ENCODE peak calls at places on chromosomes 6 and 20, in nine cellular contexts. Q, R, D, C, F, T, P, S and E are unnamed samples.

GRCh38 chr6:106729848-106730247 is 100.5 kb downstream of the QRSL1 start:
- DNase-seq in F (no peak), T (no peak), D (no peak), P (no peak), Q (no peak), R (no peak), C (no peak), S (no peak), E (no peak)

GRCh38 chr6:21593412-21593926 is at the start of gene SOX4:
- DNase-seq in T (peak), R (peak), P (peak), F (peak), S (peak), Q (peak), C (peak), D (peak), E (peak)

GRCh38 chr20:19975436-19975799 is 41.7 kb upstream of the NAA20 start:
- DNase-seq in R (no peak), C (no peak), Q (peak), P (peak), D (peak), S (no peak), T (no peak), F (no peak), E (no peak)

GRCh38 chr6:127775371-127775770 is 125.5 kb downstream of the THEMIS start:
- DNase-seq in P (no peak), S (no peak), C (no peak), T (no peak), F (no peak), D (no peak), R (no peak), Q (peak), E (no peak)

GRCh38 chr20:17912916-17913315 is 55.7 kb downstream of the SNX5 start:
- DNase-seq in S (no peak), F (no peak), T (no peak), D (no peak), R (no peak), Q (peak), P (no peak), C (no peak), E (no peak)

GRCh38 chr6:36827261-36828079 is 11.8 kb downstream of the CPNE5 start:
- DNase-seq in F (no peak), D (peak), T (no peak), S (peak), Q (peak), R (peak), P (no peak), C (peak), E (no peak)

GRCh38 chr20:17761612-17762011 is 61.8 kb downstream of the BANF2 start:
- DNase-seq in T (peak), C (no peak), P (no peak), S (no peak), D (no peak), Q (no peak), F (no peak), R (peak), E (no peak)

GRCh38 chr6:139161169-139161568 is 26.3 kb downstream of the HECA start:
- DNase-seq in P (no peak), D (peak), S (no peak), F (no peak), T (no peak), C (no peak), Q (peak), R (no peak), E (no peak)

GRCh38 chr20:32201977-32202363 is 5.6 kb downstream of the PLAGL2 start:
- DNase-seq in R (no peak), D (no peak), Q (no peak), P (no peak), C (no peak), F (no peak), S (no peak), T (no peak), E (no peak)

GRCh38 chr6:18976091-18976490 is 588.9 kb downstream of the RNF144B start:
- DNase-seq in R (no peak), Q (no peak), C (no peak), T (no peak), P (no peak), S (no peak), F (no peak), D (no peak), E (no peak)

GRCh38 chr6:89350281-89351037 is 2.1 kb downstream of the UBE2J1 start:
- DNase-seq in F (no peak), P (no peak), T (no peak), Q (peak), S (no peak), D (peak), C (no peak), R (no peak), E (no peak)

GRCh38 chr20:33373735-33374605 is 27.3 kb downstream of the CDK5RAP1 start:
- DNase-seq in P (no peak), T (no peak), F (no peak), R (peak), Q (peak), C (peak), S (no peak), D (peak), E (no peak)

GRCh38 chr20:32285621-32286334 is 8.3 kb downstream of the KIF3B start:
- DNase-seq in P (no peak), T (no peak), S (no peak), C (peak), D (peak), Q (peak), F (no peak), R (peak), E (no peak)

GRCh38 chr6:48765352-48765961 is 654.5 kb upstream of the PTCHD4 start:
- DNase-seq in Q (peak), S (no peak), F (no peak), D (peak), T (peak), R (peak), P (no peak), C (peak), E (peak)

GRCh38 chr20:20462185-20462584 is 94.3 kb downstream of the INSM1 start:
- DNase-seq in S (no peak), R (no peak), Q (no peak), F (no peak), C (no peak), T (no peak), P (no peak), D (no peak), E (no peak)

GRCh38 chr6:157800420-157801237 is 22.4 kb upstream of the SNX9 start:
- DNase-seq in P (no peak), T (no peak), Q (peak), D (peak), C (no peak), S (peak), R (peak), F (no peak), E (no peak)

GRCh38 chr6:121216928-121217327 is 117.4 kb downstream of the TBC1D32 start:
- DNase-seq in Q (peak), P (no peak), C (peak), S (peak), F (no peak), R (peak), T (no peak), D (peak), E (no peak)

GRCh38 chr6:16476861-16477260 is 238.5 kb downstream of the GMPR start:
- DNase-seq in C (no peak), T (no peak), F (no peak), P (no peak), D (no peak), S (no peak), R (no peak), Q (no peak), E (no peak)

GRCh38 chr6:116385462-116385807 is 14.7 kb downstream of the DSE start:
- DNase-seq in Q (peak), F (no peak), S (peak), P (no peak), D (peak), R (peak), T (no peak), C (no peak), E (no peak)

GRCh38 chr6:160071805-160072687 is 49.6 kb upstream of the SLC22A1 start:
- DNase-seq in R (no peak), C (no peak), Q (peak), F (no peak), P (no peak), S (no peak), D (no peak), T (no peak), E (no peak)

GRCh38 chr20:37081717-37082289 is 14.0 kb downstream of the RBL1 start:
- DNase-seq in D (no peak), C (no peak), F (no peak), P (no peak), Q (peak), R (peak), T (peak), S (no peak), E (no peak)

GRCh38 chr6:145206247-145206907 is 528.9 kb downstream of the EPM2A start:
- DNase-seq in D (peak), P (no peak), R (peak), S (peak), F (no peak), Q (peak), T (peak), C (peak), E (peak)

GRCh38 chr20:14550655-14551054 is 213.2 kb upstream of the FLRT3 start:
- DNase-seq in Q (no peak), S (no peak), F (no peak), C (no peak), D (no peak), T (no peak), P (no peak), R (no peak), E (no peak)

GRCh38 chr6:112877134-112878100 is 530.3 kb downstream of the RFPL4B start:
- DNase-seq in S (peak), D (peak), Q (peak), C (peak), R (peak), T (peak), P (no peak), F (no peak), E (peak)

GRCh38 chr6:107800564-107801164 is 23.4 kb downstream of the SCML4 start:
- DNase-seq in C (no peak), P (no peak), T (no peak), D (no peak), F (no peak), Q (no peak), R (no peak), S (no peak), E (no peak)

GRCh38 chr6:169427856-169428255 is 174.2 kb upstream of the THBS2 start:
- DNase-seq in Q (peak), R (peak), S (peak), P (no peak), D (peak), C (no peak), T (no peak), F (no peak), E (peak)

GRCh38 chr6:140007525-140007924 is 633.1 kb upstream of the CITED2 start:
- DNase-seq in C (no peak), Q (no peak), T (no peak), F (no peak), D (no peak), S (no peak), P (no peak), R (no peak), E (no peak)

GRCh38 chr6:162817196-162817595 is 89.4 kb downstream of the PACRG start:
- DNase-seq in C (peak), R (no peak), T (no peak), F (no peak), P (no peak), S (no peak), Q (no peak), D (no peak), E (no peak)

GRCh38 chr20:36666181-36666740 is 20.3 kb upstream of the SLA2 start:
- DNase-seq in T (no peak), F (no peak), S (no peak), P (no peak), R (peak), D (peak), C (no peak), Q (peak), E (no peak)

GRCh38 chr20:53918010-53918311 is 152.4 kb downstream of the BCAS1 start:
- DNase-seq in T (no peak), R (no peak), S (no peak), D (no peak), F (no peak), P (no peak), Q (no peak), C (no peak), E (peak)

GRCh38 chr20:53914861-53915458 is 155.4 kb downstream of the BCAS1 start:
- DNase-seq in Q (peak), S (no peak), C (no peak), T (peak), R (no peak), F (no peak), P (no peak), D (no peak), E (no peak)

GRCh38 chr20:53917145-53918009 is 153.0 kb downstream of the BCAS1 start:
- DNase-seq in S (no peak), D (peak), Q (peak), C (no peak), T (peak), F (no peak), P (no peak), R (peak), E (no peak)

GRCh38 chr20:53915459-53916172 is 154.8 kb downstream of the BCAS1 start:
- DNase-seq in Q (peak), D (peak), F (peak), R (peak), P (peak), T (peak), C (no peak), S (peak), E (no peak)

DNA sequence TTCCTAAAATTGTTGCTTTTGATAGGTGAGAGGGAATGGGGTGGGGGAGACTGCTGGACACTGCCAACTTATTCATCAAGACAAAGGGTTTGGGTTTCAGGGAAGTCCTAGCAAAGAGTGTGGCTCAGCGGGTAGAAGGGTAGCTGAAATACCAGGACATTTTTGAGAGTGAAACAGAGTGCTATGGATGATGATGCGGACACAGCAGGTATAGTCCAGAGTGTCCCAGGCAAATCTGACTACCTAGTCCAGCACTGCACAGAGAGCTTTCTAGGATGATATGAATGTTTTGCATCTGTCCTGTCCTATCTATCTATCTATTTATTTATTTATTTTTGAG is 154.3 kb downstream of the BCAS1 start:
- DNase-seq in P (no peak), T (no peak), C (no peak), D (no peak), R (no peak), F (no peak), S (no peak), Q (no peak), E (no peak)
- H3K4me3 ChIP-seq in P (peak), T (no peak), C (no peak), D (no peak), R (no peak), F (peak), S (no peak), Q (peak), E (no peak)

GRCh38 chr20:62554214-62554897 is 78.6 kb upstream of the GATA5 start:
- DNase-seq in Q (no peak), P (no peak), C (no peak), S (no peak), T (no peak), F (no peak), D (no peak), R (no peak), E (no peak)

GRCh38 chr20:62553136-62553837 is 77.5 kb upstream of the GATA5 start:
- DNase-seq in P (no peak), D (no peak), S (no peak), C (no peak), F (no peak), T (no peak), R (no peak), Q (no peak), E (no peak)

GRCh38 chr20:62555642-62556420 is 80.0 kb upstream of the GATA5 start:
- DNase-seq in F (no peak), C (no peak), Q (no peak), T (peak), R (no peak), S (no peak), D (no peak), P (no peak), E (no peak)

GRCh38 chr20:62553838-62554161 is 78.0 kb upstream of the GATA5 start:
- DNase-seq in C (no peak), T (no peak), P (no peak), R (no peak), S (no peak), D (no peak), F (no peak), Q (no peak), E (no peak)

DNA sequence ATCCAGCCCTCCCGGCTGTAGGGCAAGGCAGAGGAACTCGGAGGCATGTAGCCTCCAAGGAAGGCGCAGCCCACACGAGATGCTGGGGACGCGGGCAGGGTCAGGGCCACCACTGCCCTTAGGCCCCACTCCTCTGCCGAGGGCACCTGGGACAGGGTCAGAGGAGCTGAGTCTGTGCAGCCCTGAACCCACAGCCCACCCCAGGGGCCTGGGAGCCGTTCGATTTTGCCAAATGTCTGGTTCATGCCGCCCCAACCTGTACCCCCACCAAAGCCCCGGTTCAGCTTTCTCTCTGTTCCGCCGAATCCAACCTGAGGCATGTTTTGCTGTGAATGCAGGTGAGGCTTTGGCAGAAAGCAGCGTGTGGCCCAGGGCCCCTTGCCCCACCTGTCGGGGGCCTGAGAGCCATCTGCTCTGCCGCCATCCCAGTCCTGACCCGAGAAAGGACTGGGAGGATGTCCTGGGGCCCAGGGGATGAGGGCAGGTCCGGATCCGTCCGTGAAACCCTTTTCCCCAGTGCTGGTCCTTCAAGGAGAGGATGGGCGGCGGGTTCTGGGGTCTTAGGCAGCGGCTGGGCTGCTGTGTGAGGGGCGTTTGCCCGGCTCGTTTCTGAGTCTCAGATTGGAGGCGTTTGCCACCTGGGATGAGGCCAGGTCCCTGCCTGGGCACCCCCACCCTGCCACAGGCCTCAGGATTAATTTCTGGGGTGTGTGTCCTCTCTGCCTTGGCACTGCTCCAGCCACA is 79.3 kb upstream of the GATA5 start:
- DNase-seq in R (no peak), Q (no peak), P (no peak), T (no peak), D (no peak), S (no peak), F (no peak), C (no peak), E (no peak)
- H3K4me3 ChIP-seq in R (no peak), Q (no peak), P (no peak), T (no peak), D (no peak), S (no peak), F (no peak), C (no peak), E (no peak)

GRCh38 chr6:32087574-32088486 is 21.3 kb downstream of the TNXB start:
- DNase-seq in C (no peak), P (peak), R (peak), Q (peak), F (no peak), T (peak), S (no peak), D (peak), E (peak)
- H3K4me3 ChIP-seq in C (no peak), P (no peak), R (no peak), Q (no peak), F (no peak), T (no peak), S (no peak), D (no peak), E (no peak)

DNA sequence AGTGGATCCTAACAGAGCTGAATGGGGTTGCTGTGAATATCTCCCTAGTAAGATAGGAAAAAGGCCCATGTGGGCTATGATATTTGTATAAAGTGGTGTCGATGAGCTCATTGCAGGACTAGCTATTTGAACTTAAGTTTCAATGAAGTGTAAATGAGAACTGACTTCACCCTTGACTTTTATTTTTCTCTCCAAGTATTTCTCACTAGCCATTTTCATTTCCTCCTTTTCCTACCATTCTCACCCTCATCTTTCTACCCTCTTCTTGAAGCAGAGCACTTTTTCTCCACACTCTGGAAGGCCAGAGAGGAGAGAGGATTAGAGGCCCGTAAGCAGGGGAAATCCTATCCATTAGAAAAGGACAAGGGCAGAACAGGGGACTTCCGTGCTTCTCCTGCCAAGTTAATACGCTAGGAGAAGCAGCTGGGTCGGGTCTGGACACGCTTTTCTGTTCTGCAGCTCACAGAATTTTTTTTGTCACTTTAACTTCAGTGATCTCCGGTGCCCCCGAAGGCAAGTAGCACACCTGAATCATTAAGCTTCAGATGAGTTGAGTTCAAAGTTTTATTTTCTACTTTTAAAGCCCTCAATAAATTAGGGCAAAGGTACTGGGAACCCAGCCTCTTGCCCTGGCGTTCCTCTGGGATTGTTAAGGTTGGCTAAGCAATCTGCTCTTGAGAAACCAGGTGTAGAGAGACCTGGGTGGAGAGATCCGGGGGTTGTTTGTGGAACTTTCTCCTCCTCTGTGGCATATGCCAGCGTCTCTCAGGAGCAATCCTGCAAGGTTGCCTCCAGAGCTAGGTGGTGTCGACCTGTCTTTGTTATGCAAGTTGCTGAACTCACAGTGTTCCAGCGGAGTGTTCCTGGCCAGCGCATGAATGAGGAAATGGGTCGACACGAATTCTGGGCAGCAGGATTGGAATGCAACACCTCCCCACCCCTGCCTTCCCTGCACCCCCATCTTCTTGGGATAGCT is 56.2 kb upstream of the ARID1B start:
- DNase-seq in D (no peak), C (no peak), T (no peak), F (no peak), P (no peak), S (no peak), Q (peak), R (peak), E (peak)
- H3K4me3 ChIP-seq in D (no peak), C (no peak), T (no peak), F (no peak), P (no peak), S (no peak), Q (peak), R (no peak), E (no peak)

GRCh38 chr6:32151885-32152311 is at the start of gene PRRT1:
- DNase-seq in P (no peak), T (peak), S (no peak), C (no peak), Q (peak), D (no peak), R (no peak), F (no peak), E (no peak)
- H3K4me3 ChIP-seq in P (peak), T (peak), S (peak), C (peak), Q (peak), D (peak), R (peak), F (peak), E (peak)

GRCh38 chr6:44342052-44342451 is 398 bp upstream of the SPATS1 start:
- DNase-seq in C (no peak), Q (peak), F (no peak), R (no peak), T (peak), D (no peak), S (no peak), P (no peak), E (no peak)
- H3K4me3 ChIP-seq in C (no peak), Q (peak), F (peak), R (no peak), T (peak), D (no peak), S (peak), P (peak), E (no peak)

GRCh38 chr6:134666174-134666573 is 283.7 kb downstream of the ALDH8A1 start:
- DNase-seq in S (no peak), F (no peak), Q (no peak), D (no peak), P (no peak), R (no peak), C (no peak), T (no peak), E (no peak)
- H3K4me3 ChIP-seq in S (no peak), F (no peak), Q (no peak), D (no peak), P (no peak), R (no peak), C (no peak), T (no peak), E (no peak)

GRCh38 chr6:118464620-118465019 is 83.5 kb upstream of the PLN start:
- DNase-seq in R (no peak), D (peak), Q (no peak), T (no peak), F (no peak), P (no peak), C (no peak), S (no peak), E (no peak)

GRCh38 chr6:118468682-118469465 is 79.2 kb upstream of the PLN start:
- DNase-seq in F (no peak), D (peak), T (no peak), R (peak), P (no peak), Q (no peak), S (no peak), C (no peak), E (no peak)

GRCh38 chr6:118467181-118467580 is 80.9 kb upstream of the PLN start:
- DNase-seq in T (no peak), R (no peak), P (no peak), Q (no peak), F (no peak), S (no peak), C (no peak), D (no peak), E (no peak)

GRCh38 chr6:118469468-118469867 is 78.6 kb upstream of the PLN start:
- DNase-seq in S (no peak), R (no peak), Q (no peak), P (no peak), D (peak), T (no peak), C (no peak), F (no peak), E (no peak)
- H3K4me3 ChIP-seq in S (no peak), R (no peak), Q (no peak), P (no peak), D (no peak), T (no peak), C (no peak), F (no peak), E (no peak)